ENCODE peak calls at places on chromosome 1, in five cellular contexts. One of them, this sample, is unnamed.

GRCh38 chr1:200415693-200416593 is 6.1 kb upstream of the ZNF281 start:
- DNase-seq in colonic mucosa: no peak
- DNase-seq in astrocyte: peak; percentile 95
- DNase-seq in B cell: no peak
- DNase-seq in Panc1: peak; percentile 97
- DNase-seq in this sample: peak; percentile 40

GRCh38 chr1:64733576-64734288 is 11.1 kb upstream of the RAVER2 start:
- DNase-seq in B cell: no peak
- DNase-seq in colonic mucosa: no peak
- DNase-seq in astrocyte: peak; percentile 63
- DNase-seq in Panc1: no peak
- DNase-seq in this sample: no peak

GRCh38 chr1:22347854-22348760 is 103.5 kb upstream of the ZBTB40 start:
- DNase-seq in Panc1: peak; percentile 62
- DNase-seq in colonic mucosa: no peak
- DNase-seq in astrocyte: no peak
- DNase-seq in B cell: no peak
- DNase-seq in this sample: no peak

GRCh38 chr1:47190807-47191206 is 971 bp upstream of the PDZK1IP1 start:
- DNase-seq in Panc1: no peak
- DNase-seq in B cell: peak; percentile 27
- DNase-seq in colonic mucosa: no peak
- DNase-seq in astrocyte: no peak
- DNase-seq in this sample: no peak

GRCh38 chr1:81974883-81975555 is 174.3 kb downstream of the ADGRL2 start:
- DNase-seq in B cell: no peak
- DNase-seq in astrocyte: no peak
- DNase-seq in Panc1: no peak
- DNase-seq in colonic mucosa: no peak
- DNase-seq in this sample: no peak

GRCh38 chr1:51157411-51157810 is 55.4 kb downstream of the C1orf185 start:
- DNase-seq in colonic mucosa: no peak
- DNase-seq in B cell: no peak
- DNase-seq in astrocyte: no peak
- DNase-seq in Panc1: no peak
- DNase-seq in this sample: no peak

GRCh38 chr1:44297695-44298400 is 57.2 kb downstream of the ERI3 start:
- DNase-seq in Panc1: no peak
- DNase-seq in astrocyte: no peak
- DNase-seq in B cell: no peak
- DNase-seq in colonic mucosa: no peak
- DNase-seq in this sample: no peak

GRCh38 chr1:9881838-9882249 is 28.2 kb downstream of the CTNNBIP1 start:
- DNase-seq in colonic mucosa: no peak
- DNase-seq in Panc1: no peak
- DNase-seq in B cell: no peak
- DNase-seq in astrocyte: peak; percentile 64
- DNase-seq in this sample: no peak

GRCh38 chr1:54122131-54122751 is 30.6 kb downstream of the CDCP2 start:
- DNase-seq in colonic mucosa: peak; percentile 53
- DNase-seq in astrocyte: no peak
- DNase-seq in Panc1: no peak
- DNase-seq in B cell: peak; percentile 25
- DNase-seq in this sample: no peak

GRCh38 chr1:223754681-223755431 is 42.5 kb downstream of the CAPN2 start:
- DNase-seq in B cell: no peak
- DNase-seq in Panc1: no peak
- DNase-seq in astrocyte: no peak
- DNase-seq in colonic mucosa: no peak
- DNase-seq in this sample: no peak

DNA sequence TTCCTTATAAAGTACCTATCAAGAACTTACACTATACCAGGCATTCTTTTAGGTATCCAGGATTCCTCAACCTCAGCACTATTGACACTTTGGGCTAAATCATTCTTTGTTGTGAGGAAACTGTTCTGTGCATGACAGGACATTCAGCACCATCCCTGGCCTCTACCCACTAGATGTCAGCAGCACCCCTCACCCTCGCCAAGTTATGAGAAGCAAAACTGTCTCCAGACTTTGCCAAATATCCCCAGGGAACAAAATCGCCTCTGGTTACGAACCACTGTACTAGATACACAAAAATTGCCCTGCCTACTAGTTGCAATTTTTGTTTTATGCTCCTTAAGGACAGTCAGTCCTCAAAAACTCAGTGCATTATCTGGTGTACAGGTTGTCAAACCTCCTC is 35.7 kb downstream of the PALMD start:
- DNase-seq in Panc1: no peak
- DNase-seq in B cell: no peak
- DNase-seq in astrocyte: no peak
- DNase-seq in colonic mucosa: no peak
- DNase-seq in this sample: no peak
- TF ChIP-seq CTCF in Panc1: no peak
- TF ChIP-seq CTCF in B cell: no peak
- TF ChIP-seq CTCF in astrocyte: no peak
- TF ChIP-seq CTCF in colonic mucosa: no peak
- TF ChIP-seq CTCF in this sample: no peak

DNA sequence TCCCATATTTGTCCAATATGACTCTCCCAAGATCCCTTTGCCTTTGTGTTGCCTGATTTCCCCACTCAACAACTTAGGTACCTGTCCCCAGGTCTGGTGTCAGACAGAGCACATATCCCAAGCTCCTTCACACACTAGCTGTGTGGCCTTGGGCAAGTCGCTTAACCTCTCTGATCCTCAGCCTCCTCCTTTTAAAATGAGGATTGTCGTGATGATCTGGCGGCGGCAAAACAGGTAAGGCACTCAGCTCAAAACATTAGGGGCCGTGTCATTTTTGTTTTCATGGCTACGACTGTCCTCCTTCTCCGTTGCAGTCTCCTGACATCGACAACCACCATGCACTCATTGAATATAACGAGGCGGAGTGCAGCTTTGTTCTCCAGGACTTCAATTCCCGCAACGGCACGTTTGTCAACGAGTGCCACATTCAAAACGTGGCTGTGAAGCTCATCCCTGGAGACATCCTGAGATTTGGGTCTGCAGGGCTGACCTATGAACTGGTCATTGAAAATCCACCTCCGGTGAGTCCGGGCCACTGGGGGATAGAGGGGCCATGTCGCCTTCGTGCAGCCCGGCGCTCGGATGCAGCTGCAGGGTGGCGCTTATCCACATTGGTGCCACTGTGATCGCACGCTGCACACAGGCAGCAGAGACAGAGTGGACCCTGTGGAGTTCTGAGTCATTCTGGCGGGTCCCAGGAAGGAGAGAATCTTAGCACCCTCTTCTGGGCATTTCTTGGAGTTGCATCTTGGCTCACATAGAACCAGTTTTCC is 25.2 kb downstream of the FHAD1 start:
- DNase-seq in Panc1: peak; percentile 69
- DNase-seq in B cell: no peak
- DNase-seq in astrocyte: peak; percentile 41
- DNase-seq in colonic mucosa: peak; percentile 81
- DNase-seq in this sample: peak; percentile 75
- TF ChIP-seq CTCF in Panc1: peak; percentile 89
- TF ChIP-seq CTCF in B cell: peak; percentile 26
- TF ChIP-seq CTCF in astrocyte: peak; percentile 85
- TF ChIP-seq CTCF in colonic mucosa: peak; percentile 74
- TF ChIP-seq CTCF in this sample: peak; percentile 44

DNA sequence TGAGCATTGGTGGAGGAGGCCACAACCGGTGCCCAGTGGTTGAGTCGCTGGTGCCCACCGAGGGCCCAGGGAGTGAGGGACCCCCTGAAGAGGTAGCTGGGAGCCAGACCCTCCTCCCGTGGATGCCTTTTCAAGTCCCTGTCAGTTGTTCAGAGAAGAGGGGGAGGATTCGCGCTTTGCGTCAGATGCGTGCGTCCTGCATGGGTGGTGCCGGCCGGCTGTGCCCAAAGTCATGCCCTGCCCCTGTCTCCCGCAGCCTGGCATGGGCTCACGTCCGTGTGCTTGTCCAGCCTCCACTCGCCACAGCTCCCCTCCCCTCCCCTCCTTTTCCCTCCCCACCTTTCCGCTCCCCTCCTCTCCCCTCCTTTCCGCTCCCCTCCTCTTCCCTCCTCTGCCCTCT is 45.2 kb downstream of the PRKCZ start:
- DNase-seq in B cell: no peak
- DNase-seq in astrocyte: no peak
- DNase-seq in Panc1: no peak
- DNase-seq in colonic mucosa: no peak
- DNase-seq in this sample: no peak
- TF ChIP-seq CTCF in B cell: no peak
- TF ChIP-seq CTCF in astrocyte: no peak
- TF ChIP-seq CTCF in Panc1: no peak
- TF ChIP-seq CTCF in colonic mucosa: no peak
- TF ChIP-seq CTCF in this sample: no peak

GRCh38 chr1:90614872-90615271 is 102.2 kb downstream of the BARHL2 start:
- DNase-seq in astrocyte: no peak
- DNase-seq in colonic mucosa: no peak
- DNase-seq in B cell: no peak
- DNase-seq in Panc1: no peak
- DNase-seq in this sample: no peak
- TF ChIP-seq CTCF in astrocyte: peak; percentile 16
- TF ChIP-seq CTCF in colonic mucosa: no peak
- TF ChIP-seq CTCF in B cell: no peak
- TF ChIP-seq CTCF in Panc1: peak; percentile 58
- TF ChIP-seq CTCF in this sample: no peak

GRCh38 chr1:179296831-179297377 is 3.3 kb downstream of the SOAT1 start:
- DNase-seq in B cell: no peak
- DNase-seq in Panc1: no peak
- DNase-seq in astrocyte: no peak
- DNase-seq in colonic mucosa: no peak
- DNase-seq in this sample: no peak

GRCh38 chr1:179296356-179296755 is 2.8 kb downstream of the SOAT1 start:
- DNase-seq in Panc1: no peak
- DNase-seq in B cell: no peak
- DNase-seq in astrocyte: no peak
- DNase-seq in colonic mucosa: no peak
- DNase-seq in this sample: no peak

GRCh38 chr1:179295356-179295755 is 1.8 kb downstream of the SOAT1 start:
- DNase-seq in astrocyte: no peak
- DNase-seq in Panc1: no peak
- DNase-seq in B cell: no peak
- DNase-seq in colonic mucosa: no peak
- DNase-seq in this sample: no peak

GRCh38 chr1:179288977-179289376 is 4.6 kb upstream of the SOAT1 start:
- DNase-seq in Panc1: no peak
- DNase-seq in astrocyte: no peak
- DNase-seq in B cell: no peak
- DNase-seq in colonic mucosa: peak; percentile 51
- DNase-seq in this sample: no peak

DNA sequence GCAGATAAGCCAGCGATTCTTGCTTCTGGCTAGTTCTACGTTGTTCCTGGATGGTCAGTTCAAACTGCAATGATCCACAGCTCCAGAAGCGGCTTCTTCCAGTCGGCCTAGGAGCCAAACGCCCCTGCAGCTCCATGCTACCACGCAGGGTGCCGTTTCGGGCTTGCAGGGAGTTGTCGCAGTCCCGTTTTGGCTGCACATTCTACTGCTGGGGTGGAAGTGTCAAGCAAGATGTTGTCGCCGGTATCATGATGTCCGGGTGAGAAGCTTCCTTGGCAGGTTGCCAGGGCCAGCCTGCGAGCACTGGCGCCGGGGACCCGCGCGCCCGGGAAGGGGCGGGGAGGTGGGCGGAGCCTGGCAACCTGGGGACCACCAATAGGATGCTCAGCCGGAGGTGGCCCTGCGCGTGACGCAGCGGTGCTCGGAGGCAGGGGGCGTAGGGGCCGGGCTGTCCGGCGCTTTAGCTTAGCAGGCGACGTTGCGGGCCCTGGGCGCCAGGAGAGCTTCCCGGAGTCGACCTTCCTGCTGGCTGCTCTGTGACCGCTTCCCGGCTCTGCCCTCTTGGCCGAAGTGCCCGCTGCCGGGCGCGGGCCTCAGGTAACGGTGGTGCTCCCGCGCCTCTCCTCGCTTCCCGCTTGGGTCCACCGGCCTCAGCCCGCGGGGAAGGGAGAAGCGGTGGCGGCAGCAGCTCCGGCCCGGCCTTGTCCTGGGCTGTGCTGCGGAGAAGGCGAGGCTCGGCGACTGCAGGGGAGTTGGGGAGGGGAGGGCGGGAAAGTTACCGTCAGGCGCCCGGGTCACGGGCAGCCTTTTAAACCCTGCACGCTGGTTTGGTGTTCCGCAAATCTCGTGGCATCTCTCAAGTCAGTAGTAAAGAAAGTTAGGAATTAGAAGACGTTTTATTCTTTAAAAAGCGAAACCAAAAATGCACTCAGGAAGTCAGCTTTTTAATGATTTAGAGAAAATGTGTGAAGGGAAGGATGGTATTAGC is at the start of gene SOAT1:
- DNase-seq in colonic mucosa: peak; percentile 98
- DNase-seq in B cell: peak; percentile 93
- DNase-seq in Panc1: peak; percentile 43
- DNase-seq in astrocyte: peak; percentile 82
- DNase-seq in this sample: peak; percentile 92
- TF ChIP-seq CTCF in colonic mucosa: no peak
- TF ChIP-seq CTCF in B cell: peak; percentile 31
- TF ChIP-seq CTCF in Panc1: no peak
- TF ChIP-seq CTCF in astrocyte: no peak
- TF ChIP-seq CTCF in this sample: no peak

GRCh38 chr1:117370509-117370908 is 3.3 kb downstream of the MAN1A2 start:
- DNase-seq in astrocyte: no peak
- DNase-seq in Panc1: no peak
- DNase-seq in B cell: no peak
- DNase-seq in colonic mucosa: no peak
- DNase-seq in this sample: no peak

GRCh38 chr1:117371436-117372151 is 4.3 kb downstream of the MAN1A2 start:
- DNase-seq in B cell: no peak
- DNase-seq in colonic mucosa: no peak
- DNase-seq in Panc1: no peak
- DNase-seq in astrocyte: peak; percentile 63
- DNase-seq in this sample: no peak

GRCh38 chr1:117368116-117369108 is 1.2 kb downstream of the MAN1A2 start:
- DNase-seq in B cell: peak; percentile 46
- DNase-seq in astrocyte: peak; percentile 20
- DNase-seq in Panc1: no peak
- DNase-seq in colonic mucosa: peak; percentile 31
- DNase-seq in this sample: peak; percentile 24

GRCh38 chr1:117367769-117368059 is 465 bp downstream of the MAN1A2 start:
- DNase-seq in Panc1: no peak
- DNase-seq in astrocyte: no peak
- DNase-seq in colonic mucosa: peak; percentile 28
- DNase-seq in B cell: no peak
- DNase-seq in this sample: no peak

DNA sequence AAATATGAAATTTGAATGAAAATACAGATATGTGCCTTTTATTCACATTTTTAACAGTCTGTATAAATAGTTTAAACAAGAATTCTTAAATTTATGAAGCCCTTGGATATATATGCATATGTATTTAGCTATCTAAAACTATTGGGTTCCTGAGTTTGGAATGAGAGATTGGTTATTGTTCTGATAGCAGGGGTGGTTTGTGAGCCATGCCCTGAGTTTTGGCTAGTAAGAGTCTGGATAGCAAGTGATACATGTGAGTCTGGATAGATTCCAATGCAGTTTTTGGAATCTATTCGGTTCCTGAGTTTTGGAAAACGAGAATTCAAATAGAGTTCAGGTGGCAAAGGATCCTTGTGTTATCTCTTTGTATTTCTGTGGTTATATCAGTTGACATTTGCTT is 2.8 kb downstream of the MAN1A2 start:
- DNase-seq in astrocyte: peak; percentile 18
- DNase-seq in colonic mucosa: no peak
- DNase-seq in B cell: no peak
- DNase-seq in Panc1: no peak
- DNase-seq in this sample: no peak
- TF ChIP-seq CTCF in astrocyte: no peak
- TF ChIP-seq CTCF in colonic mucosa: no peak
- TF ChIP-seq CTCF in B cell: no peak
- TF ChIP-seq CTCF in Panc1: no peak
- TF ChIP-seq CTCF in this sample: no peak

GRCh38 chr1:16033101-16033632 is 10.4 kb upstream of the CLCNKB start:
- DNase-seq in colonic mucosa: no peak
- DNase-seq in Panc1: no peak
- DNase-seq in astrocyte: no peak
- DNase-seq in B cell: no peak
- DNase-seq in this sample: no peak
- TF ChIP-seq CTCF in colonic mucosa: no peak
- TF ChIP-seq CTCF in Panc1: no peak
- TF ChIP-seq CTCF in astrocyte: no peak
- TF ChIP-seq CTCF in B cell: no peak
- TF ChIP-seq CTCF in this sample: no peak